ENCODE peak calls at places on chromosomes 3 and 15, in six cellular contexts. P is adrenal gland, O is uterus, H is PC-9, F is breast epithelium, W is coronary artery. X is an unnamed sample.

GRCh38 chr3:40042752-40043443 is 233.5 kb downstream of the MYRIP start:
- DNase-seq in P (no peak), O (no peak), H (no peak), F (no peak), W (no peak), X (no peak)

GRCh38 chr15:62306851-62307504 is 141.9 kb upstream of the C2CD4B start:
- DNase-seq in P (peak; percentile 71), O (peak; percentile 46), H (peak; percentile 38), F (peak; percentile 24), W (no peak), X (peak; percentile 37)

GRCh38 chr3:106765342-106765741 is 611.9 kb upstream of the CCDC54 start:
- DNase-seq in P (no peak), O (no peak), H (peak; percentile 82), F (no peak), W (no peak), X (no peak)

GRCh38 chr3:126113733-126114132 is 29.8 kb upstream of the SLC41A3 start:
- DNase-seq in P (no peak), O (no peak), H (no peak), F (no peak), W (no peak), X (peak; percentile 1)

GRCh38 chr15:65326109-65326508 is 21.6 kb downstream of the RNU5B-1 start:
- DNase-seq in P (peak; percentile 31), O (peak; percentile 34), H (no peak), F (peak; percentile 32), W (no peak), X (no peak)

GRCh38 chr15:39332846-39333245 is 248.0 kb upstream of the THBS1 start:
- DNase-seq in P (no peak), O (no peak), H (no peak), F (no peak), W (no peak), X (no peak)

GRCh38 chr3:4472766-4473165 is 5.7 kb upstream of the SUMF1 start:
- DNase-seq in P (no peak), O (no peak), H (no peak), F (no peak), W (no peak), X (no peak)

GRCh38 chr3:64595253-64595694 is 92.5 kb downstream of the ADAMTS9 start:
- DNase-seq in P (peak; percentile 77), O (peak; percentile 65), H (no peak), F (no peak), W (peak; percentile 87), X (peak; percentile 42)

GRCh38 chr3:30501526-30501925 is 104.9 kb upstream of the TGFBR2 start:
- DNase-seq in P (no peak), O (no peak), H (no peak), F (no peak), W (no peak), X (no peak)

GRCh38 chr15:66703540-66703941 is 1.5 kb downstream of the SMAD6 start:
- DNase-seq in P (peak; percentile 49), O (no peak), H (no peak), F (no peak), W (no peak), X (no peak)

DNA sequence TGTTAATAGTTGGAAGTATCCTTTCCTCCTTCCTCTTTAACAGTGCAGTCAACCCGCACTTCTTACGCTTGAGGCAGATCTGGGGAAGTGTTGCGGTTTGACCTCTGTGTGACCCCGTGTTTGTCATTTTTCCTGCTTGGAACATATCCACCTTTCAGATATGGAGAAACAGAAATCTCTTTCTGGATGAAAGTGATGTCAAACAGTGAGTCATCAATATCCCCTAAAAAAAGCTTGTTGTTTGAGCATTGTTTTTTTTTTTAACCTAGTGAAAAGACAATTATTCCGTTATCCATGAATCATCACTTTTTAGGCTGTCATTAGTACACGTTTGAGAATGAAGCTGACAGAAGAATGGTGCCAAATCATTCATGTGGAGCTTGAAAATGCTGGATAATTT is 293.7 kb downstream of the ARPP21 start:
- DNase-seq in P (peak; percentile 11), O (no peak), H (peak; percentile 78), F (no peak), W (no peak), X (no peak)
- H3K27ac ChIP-seq in P (no peak overlapping the region), O (no peak overlapping the region), H (no peak overlapping the region), F (no peak overlapping the region), W (no peak overlapping the region), X (no peak overlapping the region)

DNA sequence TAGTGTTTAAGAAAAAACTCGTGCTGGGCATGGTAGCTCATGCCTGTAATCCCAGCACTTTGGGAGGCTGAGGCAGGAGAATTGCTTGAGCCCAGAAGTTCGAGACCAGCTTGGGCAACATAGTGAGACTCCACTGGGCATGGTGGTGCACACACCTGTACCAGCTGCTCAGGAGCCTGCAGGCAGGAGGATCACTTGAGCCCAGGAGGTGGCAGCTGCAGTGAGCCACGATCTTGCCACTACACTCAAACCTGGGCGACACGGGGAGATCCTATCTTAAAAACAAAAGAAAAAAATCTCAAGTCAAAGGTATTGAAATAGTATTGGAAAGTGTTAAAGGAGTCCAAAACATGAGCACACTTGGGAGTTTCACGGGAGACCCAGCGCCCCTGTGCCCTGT is 14.0 kb downstream of the KLF13 start:
- DNase-seq in P (no peak), O (no peak), H (no peak), F (no peak), W (no peak), X (no peak)
- TF ChIP-seq CTCF in P (no peak), O (no peak), H (no peak), F (no peak), W (no peak), X (no peak)

DNA sequence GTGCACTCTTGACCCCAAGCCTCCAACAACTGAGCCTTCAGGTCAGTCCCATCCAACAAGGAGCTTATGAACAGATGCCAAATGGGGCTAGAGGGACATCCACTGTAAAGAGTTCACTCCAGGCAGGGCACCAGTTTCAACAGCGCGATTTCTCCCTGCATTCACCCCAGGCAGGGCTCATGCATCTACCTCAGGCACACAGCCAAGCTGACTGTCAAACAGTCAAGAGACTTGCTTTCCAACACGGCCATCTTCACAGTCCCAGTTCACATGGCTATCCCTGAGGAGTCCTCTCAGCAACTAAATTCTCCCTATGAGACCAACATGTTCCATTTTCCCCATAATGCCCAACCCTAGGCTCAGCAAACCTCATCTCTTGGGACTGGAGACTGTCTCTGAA is 17.7 kb downstream of the SLC25A20 start:
- DNase-seq in P (no peak), O (no peak), H (no peak), F (no peak), W (no peak), X (no peak)
- H3K27ac ChIP-seq in P (no peak overlapping the region), O (no peak overlapping the region), H (no peak overlapping the region), F (no peak overlapping the region), W (no peak overlapping the region), X (no peak overlapping the region)

DNA sequence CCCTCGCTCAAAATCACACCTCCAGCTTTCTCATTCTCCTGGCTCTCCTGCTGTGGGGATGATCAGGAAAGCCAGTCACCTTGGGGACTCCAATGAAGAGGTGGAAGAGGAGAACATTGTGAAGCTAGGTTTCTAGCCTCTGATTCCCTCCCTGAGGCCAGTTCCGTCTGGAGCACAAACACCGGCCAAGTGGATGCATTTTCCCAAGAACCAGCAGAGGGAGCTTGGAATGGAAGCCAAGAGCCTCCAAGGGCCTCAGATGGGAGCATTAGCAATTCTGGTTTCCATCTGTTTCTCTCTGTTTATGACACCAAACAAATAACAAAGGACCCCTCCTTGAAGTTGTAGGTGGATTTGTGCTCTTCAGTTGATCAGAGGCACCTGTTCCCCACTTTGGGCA is 40.6 kb upstream of the NMNAT3 start:
- DNase-seq in P (peak; percentile 51), O (no peak), H (no peak), F (no peak), W (no peak), X (no peak)
- TF ChIP-seq CTCF in P (peak; percentile 37), O (peak; percentile 17), H (peak; percentile 60), F (peak; percentile 60), W (no peak), X (no peak)